ENCODE peak calls at places on chromosomes 13 and 19, in seven cellular contexts. G is GM12878, J is H1, I is K562, M is HCT116, T is HepG2, N is endothelial cell of umbilical vein. V is an unnamed sample.

GRCh38 chr13:37747071-37747612 is 122.4 kb downstream of the TRPC4 start:
- DNase-seq in G (no peak), J (no peak), I (no peak), M (no peak), T (no peak), N (peak; percentile 84), V (no peak)

GRCh38 chr19:19822148-19822429 is 539 bp upstream of the ZNF506 start:
- DNase-seq in G (no peak), J (no peak), I (no peak), M (no peak), T (no peak), N (no peak), V (no peak)

GRCh38 chr13:35780613-35781012 is 304.1 kb upstream of the MAB21L1 start:
- DNase-seq in G (no peak), J (no peak), I (no peak), M (no peak), T (no peak), N (no peak), V (no peak)

GRCh38 chr13:22883262-22883840 is 297.4 kb upstream of the SGCG start:
- DNase-seq in G (peak; percentile 21), J (no peak), I (no peak), M (no peak), T (no peak), N (no peak), V (no peak)

GRCh38 chr13:99796175-99796819 is 175.3 kb downstream of the ZIC5 start:
- DNase-seq in G (no peak), J (no peak), I (peak; percentile 36), M (no peak), T (peak; percentile 29), N (peak; percentile 16), V (peak; percentile 45)

GRCh38 chr13:109198585-109198984 is 569.2 kb downstream of the MYO16 start:
- DNase-seq in G (no peak), J (no peak), I (no peak), M (no peak), T (no peak), N (peak; percentile 6), V (no peak)

GRCh38 chr13:43232144-43232840 is 208.9 kb downstream of the DNAJC15 start:
- DNase-seq in G (no peak), J (no peak), I (no peak), M (no peak), T (no peak), N (no peak), V (no peak)

GRCh38 chr19:58044391-58044790 is 10.6 kb downstream of the ZSCAN1 start:
- DNase-seq in G (no peak), J (no peak), I (peak; percentile 26), M (no peak), T (no peak), N (no peak), V (no peak)

GRCh38 chr19:48102870-48103751 is 7.5 kb downstream of the PLA2G4C start:
- DNase-seq in G (no peak), J (no peak), I (peak; percentile 79), M (peak; percentile 75), T (peak; percentile 53), N (peak; percentile 43), V (no peak)

GRCh38 chr13:109584844-109585361 is 201.5 kb downstream of the IRS2 start:
- DNase-seq in G (no peak), J (no peak), I (no peak), M (no peak), T (no peak), N (no peak), V (no peak)

GRCh38 chr13:36848228-36848982 is 29.4 kb downstream of the RFXAP start:
- DNase-seq in G (no peak), J (no peak), I (no peak), M (no peak), T (no peak), N (peak; percentile 22), V (no peak)

GRCh38 chr19:38162094-38162493 is 61.9 kb downstream of the DPF1 start:
- DNase-seq in G (no peak), J (no peak), I (no peak), M (no peak), T (no peak), N (no peak), V (no peak)

GRCh38 chr13:99960663-99961440 is 10.7 kb downstream of the ZIC5 start:
- DNase-seq in G (no peak), J (no peak), I (no peak), M (no peak), T (no peak), N (no peak), V (no peak)

GRCh38 chr19:11480927-11481776 is at the start of gene ELAVL3:
- DNase-seq in G (no peak), J (no peak), I (no peak), M (no peak), T (no peak), N (no peak), V (no peak)

GRCh38 chr19:58394821-58395219 is 636 bp upstream of the RNF225 start:
- DNase-seq in G (no peak), J (no peak), I (no peak), M (no peak), T (no peak), N (no peak), V (no peak)

GRCh38 chr19:48452255-48452654 is 3.1 kb upstream of the KCNJ14 start:
- DNase-seq in G (no peak), J (no peak), I (no peak), M (no peak), T (no peak), N (no peak), V (no peak)

GRCh38 chr19:1066748-1067340 is at the start of gene ARHGAP45:
- DNase-seq in G (no peak), J (no peak), I (peak; percentile 83), M (no peak), T (no peak), N (no peak), V (no peak)

GRCh38 chr19:43774103-43774939 is 6.5 kb downstream of the KCNN4 start:
- DNase-seq in G (no peak), J (no peak), I (peak; percentile 96), M (no peak), T (peak; percentile 63), N (peak; percentile 70), V (no peak)

GRCh38 chr13:99074693-99075092 is 96.8 kb upstream of the DOCK9 start:
- DNase-seq in G (no peak), J (no peak), I (no peak), M (no peak), T (no peak), N (no peak), V (no peak)

GRCh38 chr19:54317965-54318240 is 4.9 kb upstream of the LILRA5 start:
- DNase-seq in G (no peak), J (no peak), I (no peak), M (no peak), T (no peak), N (no peak), V (no peak)
- H3K9ac ChIP-seq in G (no peak overlapping the region), J (no peak overlapping the region), I (no peak overlapping the region), M (no peak overlapping the region), T (no peak overlapping the region), N (no peak overlapping the region), V (no peak overlapping the region)

DNA sequence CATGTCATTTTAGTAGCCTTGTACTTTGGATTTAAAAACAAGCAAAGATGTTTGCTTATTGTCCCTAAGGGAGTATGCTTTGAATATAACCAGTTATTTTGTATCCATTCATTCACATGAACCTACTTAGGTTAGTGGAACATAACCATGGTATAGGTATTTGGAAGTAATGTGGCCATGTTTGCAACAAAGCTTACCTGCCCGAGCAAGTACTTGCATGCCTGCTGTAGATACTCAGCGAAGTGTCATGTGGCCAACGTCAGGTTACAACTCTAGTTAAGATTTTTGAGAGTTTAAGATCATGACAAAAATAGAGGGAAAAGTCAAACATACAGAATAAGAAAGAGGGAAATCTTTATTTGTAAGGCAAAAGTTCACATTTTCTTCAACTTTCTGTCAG is 57.2 kb downstream of the COG6 start:
- DNase-seq in G (no peak), J (no peak), I (no peak), M (no peak), T (no peak), N (no peak), V (no peak)
- TF ChIP-seq EZH2 in G (no peak), J (no peak), I (no peak), M (no peak), T (no peak), N (no peak), V (no peak)

DNA sequence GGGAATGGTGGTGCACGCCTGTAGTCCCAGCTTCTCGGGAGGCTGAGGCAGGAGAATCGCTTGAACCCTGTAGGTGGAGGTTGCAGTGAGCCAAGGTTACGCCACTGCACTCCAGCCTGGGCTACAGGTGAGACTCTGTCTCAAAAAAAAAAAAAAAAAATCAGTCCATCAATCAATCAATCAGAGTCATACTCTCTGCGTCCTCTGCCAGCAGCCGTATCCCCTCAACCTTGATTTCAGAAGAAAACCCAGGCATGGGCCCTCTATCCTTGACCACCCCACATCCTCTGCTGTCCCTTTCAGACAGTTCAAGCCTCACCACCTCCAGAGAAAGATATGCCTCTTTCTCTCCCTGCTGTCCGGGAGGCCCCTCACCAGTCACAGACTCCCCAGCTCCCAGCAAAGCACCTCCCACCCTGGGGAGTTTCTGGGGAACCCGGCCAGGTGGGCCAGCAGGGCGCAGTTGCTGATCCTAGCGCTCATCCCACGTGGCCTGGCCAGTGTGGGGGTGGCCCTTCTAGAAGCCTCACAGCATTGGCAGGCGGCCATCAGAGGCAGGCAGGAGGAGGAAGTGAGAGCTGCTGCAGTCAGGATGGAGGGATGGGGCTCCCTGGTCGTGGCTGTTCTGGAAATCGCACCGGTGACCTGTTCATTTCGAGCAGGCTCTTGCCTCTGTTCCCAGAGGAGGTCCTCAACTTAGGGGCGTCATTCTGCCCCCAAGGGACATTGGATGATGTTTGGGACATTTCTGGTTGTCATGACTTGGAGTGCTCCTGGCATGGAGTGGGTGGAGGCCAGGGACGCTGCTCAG is 10.2 kb upstream of the JSRP1 start:
- DNase-seq in G (peak; percentile 54), J (no peak), I (peak; percentile 60), M (no peak), T (peak; percentile 58), N (peak; percentile 78), V (no peak)
- TF ChIP-seq POLR2AphosphoS5 in G (peak; percentile 47), J (no peak), I (no peak), M (no peak), T (no peak), N (peak; percentile 65), V (no peak)

GRCh38 chr19:4030552-4030951 is 23.0 kb downstream of the PIAS4 start:
- DNase-seq in G (no peak), J (no peak), I (no peak), M (no peak), T (no peak), N (no peak), V (no peak)

GRCh38 chr19:4032436-4032835 is 24.9 kb downstream of the PIAS4 start:
- DNase-seq in G (no peak), J (no peak), I (no peak), M (no peak), T (no peak), N (no peak), V (no peak)

GRCh38 chr19:4033028-4033956 is 25.8 kb downstream of the PIAS4 start:
- DNase-seq in G (no peak), J (no peak), I (no peak), M (no peak), T (no peak), N (no peak), V (no peak)

GRCh38 chr19:4030981-4031380 is 23.4 kb downstream of the PIAS4 start:
- DNase-seq in G (no peak), J (no peak), I (no peak), M (no peak), T (no peak), N (no peak), V (no peak)

DNA sequence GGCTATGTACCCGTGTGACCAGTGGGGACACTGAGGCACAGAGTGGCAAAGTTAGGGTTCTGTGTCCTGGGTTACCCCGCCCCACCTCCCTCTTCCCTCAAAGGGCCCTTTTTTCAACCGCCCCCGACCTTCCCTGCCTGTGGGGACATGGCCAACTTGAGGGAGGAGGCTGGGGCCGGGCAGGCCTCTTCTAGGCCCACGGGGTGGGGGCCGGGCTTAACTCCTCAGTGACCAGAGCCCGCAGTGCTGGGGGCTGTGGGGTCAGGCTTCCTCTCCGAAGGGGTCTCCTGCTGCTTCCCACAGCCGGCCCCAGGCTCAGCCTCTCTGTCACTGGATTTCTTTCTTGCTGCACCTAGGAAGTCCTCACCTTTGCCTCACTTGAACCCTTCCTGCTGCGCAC is 23.9 kb downstream of the PIAS4 start:
- DNase-seq in G (no peak), J (no peak), I (no peak), M (no peak), T (no peak), N (no peak), V (no peak)
- H3K9ac ChIP-seq in G (no peak overlapping the region), J (no peak overlapping the region), I (no peak overlapping the region), M (no peak overlapping the region), T (no peak overlapping the region), N (no peak overlapping the region), V (no peak overlapping the region)